ENCODE peak calls at places on chromosomes 12 and 14, in eight cellular contexts. X is testis, F is astrocyte of the cerebellum, N is cardiac fibroblast, Y is BE2C, I is pancreas, P is PC-3, O is Peyer's patch. C is an unnamed sample.

GRCh38 chr14:98893675-98894074 is 378.3 kb downstream of the BCL11B start:
- DNase-seq in Y (no peak), P (no peak), I (no peak), X (no peak), O (no peak), N (no peak), F (no peak), C (no peak)

GRCh38 chr12:4961311-4961710 is 51.6 kb downstream of the KCNA1 start:
- DNase-seq in Y (no peak), N (no peak), X (no peak), I (no peak), P (no peak), O (no peak), F (no peak), C (no peak)

GRCh38 chr14:24080888-24081738 is 9.8 kb downstream of the CPNE6 start:
- DNase-seq in I (peak; percentile 92), P (peak; percentile 59), Y (peak; percentile 69), O (peak; percentile 83), N (peak; percentile 12), X (peak; percentile 69), F (no peak), C (peak; percentile 11)

GRCh38 chr12:70227911-70228310 is 15.3 kb upstream of the CNOT2 start:
- DNase-seq in N (no peak), I (no peak), X (no peak), Y (no peak), F (no peak), P (no peak), O (no peak), C (no peak)

GRCh38 chr14:37197421-37198272 is at the start of gene MIPOL1:
- DNase-seq in Y (peak; percentile 59), I (peak; percentile 92), X (peak; percentile 88), O (no peak), F (peak; percentile 64), N (peak; percentile 86), P (peak; percentile 93), C (peak; percentile 86)

GRCh38 chr12:26287666-26288408 is 92.5 kb downstream of the SSPN start:
- DNase-seq in I (peak; percentile 59), F (peak; percentile 88), O (no peak), N (no peak), Y (no peak), P (no peak), X (no peak), C (peak; percentile 84)

GRCh38 chr12:62866451-62867082 is 68.4 kb downstream of the PPM1H start:
- DNase-seq in O (no peak), N (peak; percentile 85), I (no peak), Y (no peak), F (peak; percentile 68), X (no peak), P (peak; percentile 81), C (peak; percentile 79)

GRCh38 chr14:100531152-100531551 is 56.1 kb downstream of the BEGAIN start:
- DNase-seq in O (no peak), P (no peak), I (peak; percentile 45), N (no peak), Y (no peak), F (no peak), X (no peak), C (no peak)

GRCh38 chr14:50600849-50601248 is 40.9 kb downstream of the ATL1 start:
- DNase-seq in X (no peak), N (peak; percentile 38), F (no peak), Y (no peak), P (no peak), O (no peak), I (no peak), C (peak; percentile 37)

GRCh38 chr14:38250316-38250715 is 5.6 kb downstream of the CLEC14A start:
- DNase-seq in F (no peak), I (no peak), N (no peak), X (no peak), Y (no peak), O (no peak), P (no peak), C (no peak)

GRCh38 chr12:195951-196350 is 18.0 kb downstream of the SLC6A12 start:
- DNase-seq in I (no peak), F (no peak), X (no peak), P (no peak), Y (no peak), O (no peak), N (no peak), C (no peak)

GRCh38 chr12:196436-196835 is 17.5 kb downstream of the SLC6A12 start:
- DNase-seq in P (no peak), I (no peak), X (no peak), Y (no peak), N (no peak), F (no peak), O (no peak), C (no peak)

GRCh38 chr12:193282-193681 is 20.7 kb downstream of the SLC6A12 start:
- DNase-seq in P (no peak), Y (no peak), O (no peak), F (no peak), X (no peak), I (no peak), N (no peak), C (no peak)

GRCh38 chr12:195191-195590 is 18.8 kb downstream of the SLC6A12 start:
- DNase-seq in N (no peak), O (no peak), F (no peak), Y (no peak), X (no peak), P (no peak), I (no peak), C (no peak)

DNA sequence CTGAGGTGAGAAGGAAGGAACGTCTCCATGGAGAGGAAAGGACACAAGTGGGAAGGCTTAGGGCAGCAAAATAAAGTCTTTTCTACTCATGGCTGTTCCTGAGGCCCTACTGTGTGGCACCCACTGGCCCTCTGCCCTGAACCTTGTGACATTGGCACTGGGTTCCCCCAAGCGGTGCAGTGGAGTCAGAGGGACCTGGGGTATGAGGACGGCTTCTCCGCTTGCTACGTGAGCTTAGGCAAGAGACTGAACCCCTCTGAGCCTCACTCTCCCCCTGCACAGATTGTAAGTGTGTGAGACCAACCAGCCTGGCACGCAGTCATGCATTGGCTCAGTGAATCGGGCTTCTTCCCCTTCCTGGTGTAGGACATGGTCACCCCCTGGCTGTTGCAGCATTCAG is 19.7 kb downstream of the SLC6A12 start:
- DNase-seq in Y (no peak), O (no peak), X (no peak), F (no peak), P (no peak), N (no peak), I (no peak), C (no peak)
- H3K4me3 ChIP-seq in Y (no peak overlapping the region), O (no peak overlapping the region), X (no peak overlapping the region), F (no peak overlapping the region), P (no peak overlapping the region), N (no peak overlapping the region), I (no peak overlapping the region), C (no peak overlapping the region)

DNA sequence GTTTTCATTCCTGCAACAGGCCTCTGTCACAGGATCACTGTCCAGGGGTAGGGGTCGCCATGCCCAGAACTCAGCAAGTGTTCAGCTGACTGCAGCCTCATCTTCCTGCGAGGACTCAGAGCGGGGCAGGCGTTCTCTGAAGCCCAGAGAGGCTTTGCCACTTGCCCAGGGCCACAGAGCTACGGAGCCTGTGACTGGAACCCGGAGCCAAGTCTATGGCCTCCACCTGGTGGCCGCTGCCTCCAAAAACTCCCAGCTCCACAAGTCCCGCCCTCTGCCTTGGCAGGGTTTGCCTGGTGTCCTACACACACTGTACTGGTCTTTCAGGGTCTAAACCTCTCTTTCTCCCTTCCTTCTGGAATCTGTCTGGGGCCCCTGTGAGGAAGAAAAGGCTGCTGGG is 8.7 kb upstream of the PPP1R13B start:
- DNase-seq in P (no peak), N (no peak), O (no peak), F (no peak), X (no peak), Y (no peak), I (peak; percentile 53), C (no peak)
- TF ChIP-seq CTCF in P (no peak), N (no peak), O (no peak), F (no peak), X (no peak), Y (no peak), I (no peak), C (no peak)

GRCh38 chr12:103960567-103961227 is 5.0 kb upstream of the TDG start:
- DNase-seq in I (no peak), N (no peak), F (no peak), X (no peak), O (no peak), P (peak; percentile 49), Y (no peak), C (no peak)

GRCh38 chr12:103958621-103959020 is 7.1 kb upstream of the TDG start:
- DNase-seq in I (no peak), O (no peak), X (no peak), N (no peak), F (no peak), Y (no peak), P (no peak), C (no peak)

GRCh38 chr12:103956515-103957027 is 9.1 kb upstream of the TDG start:
- DNase-seq in P (peak; percentile 34), F (no peak), X (no peak), O (peak; percentile 19), N (no peak), I (no peak), Y (no peak), C (no peak)

GRCh38 chr12:103955811-103956514 is 9.7 kb upstream of the TDG start:
- DNase-seq in Y (no peak), P (no peak), I (no peak), F (no peak), X (no peak), O (no peak), N (peak; percentile 32), C (peak; percentile 12)

GRCh38 chr12:103957865-103958388 is 7.7 kb upstream of the TDG start:
- DNase-seq in P (no peak), X (no peak), F (no peak), N (no peak), Y (no peak), O (no peak), I (no peak), C (no peak)
- H3K4me3 ChIP-seq in P (peak overlapping the region; percentile 74), X (peak overlapping the region; percentile 68), F (no peak overlapping the region), N (peak overlapping the region; percentile 79), Y (peak overlapping the region; percentile 92), O (peak overlapping the region; percentile 89), I (no peak overlapping the region), C (no peak overlapping the region)

DNA sequence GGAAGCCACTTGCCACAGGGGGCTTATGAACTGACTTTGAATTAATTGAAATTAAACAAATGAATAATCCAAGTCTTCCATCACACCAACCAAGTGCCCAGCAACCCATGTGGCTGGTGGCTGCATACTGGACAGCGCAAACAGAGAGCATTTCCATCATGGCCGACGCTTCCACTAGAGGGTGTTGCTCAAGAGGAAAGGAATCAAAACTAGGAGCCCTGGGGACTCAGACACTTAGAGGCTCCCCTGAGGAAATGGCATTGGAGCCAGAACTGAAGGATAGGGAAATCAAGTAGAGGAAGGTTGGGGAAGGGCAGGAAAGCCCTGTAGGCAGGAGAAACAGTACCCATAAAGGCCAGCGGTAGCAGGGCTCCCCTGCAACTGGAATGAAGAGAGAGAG is 50.6 kb upstream of the NUAK1 start:
- DNase-seq in I (no peak), Y (no peak), F (no peak), O (no peak), X (no peak), N (no peak), P (no peak), C (no peak)
- TF ChIP-seq CTCF in I (no peak), Y (peak; percentile 2), F (no peak), O (no peak), X (no peak), N (no peak), P (peak; percentile 31), C (no peak)

C was measured in fibroblast of the aortic adventitia.